ENCODE peak calls at places on chromosomes 5 and 9, in five cellular contexts. Z is neuronal stem cell, L is H1, M is mesenchymal stem cell, T is trophoblast cell. S is an unnamed sample. For H3K79me1, the result is how much of the 10 kb centered on the place peaks cover.

GRCh38 chr9:70045452-70045851 is 1.8 kb downstream of the MAMDC2 start:
- DNase-seq in T (no peak), M (no peak), Z (no peak), L (no peak), S (no peak)

GRCh38 chr5:139799359-139799758 is 3.8 kb downstream of the PSD2 start:
- DNase-seq in Z (no peak), L (no peak), M (no peak), T (no peak), S (no peak)

GRCh38 chr9:127099664-127100063 is 22.8 kb downstream of the ANGPTL2 start:
- DNase-seq in T (no peak), Z (no peak), M (no peak), L (no peak), S (no peak)

GRCh38 chr9:16207161-16207560 is 654.3 kb downstream of the CCDC171 start:
- DNase-seq in Z (no peak), M (peak), L (no peak), T (no peak), S (no peak)

GRCh38 chr9:97773723-97774122 is 76.6 kb upstream of the XPA start:
- DNase-seq in L (no peak), T (no peak), Z (no peak), M (no peak), S (no peak)

GRCh38 chr5:135494196-135494595 is 41.6 kb downstream of the NEUROG1 start:
- DNase-seq in M (no peak), L (no peak), T (no peak), Z (no peak), S (no peak)

GRCh38 chr5:142506046-142506445 is 179.8 kb downstream of the FGF1 start:
- DNase-seq in Z (no peak), M (no peak), T (no peak), L (no peak), S (no peak)

GRCh38 chr9:97564291-97565175 is 63.1 kb downstream of the TMOD1 start:
- DNase-seq in M (peak), T (peak), L (peak), Z (no peak), S (peak)

GRCh38 chr5:87390075-87390474 is 22.7 kb downstream of the CCNH start:
- DNase-seq in T (no peak), M (peak), Z (no peak), L (no peak), S (no peak)

GRCh38 chr9:126617003-126617739 is 3.4 kb downstream of the LMX1B start:
- DNase-seq in Z (no peak), M (no peak), L (no peak), T (no peak), S (peak)

GRCh38 chr5:150075233-150075632 is 11.1 kb downstream of the CSF1R start:
- DNase-seq in T (no peak), L (peak), M (no peak), Z (no peak), S (no peak)

GRCh38 chr9:88691811-88692210 is 156.8 kb downstream of the NXNL2 start:
- DNase-seq in Z (no peak), T (peak), L (no peak), M (peak), S (no peak)

GRCh38 chr5:164377746-164378145 is 872.3 kb downstream of the MAT2B start:
- DNase-seq in Z (no peak), L (no peak), T (no peak), M (peak), S (no peak)

GRCh38 chr5:2751592-2752021 is at the start of gene IRX2:
- DNase-seq in M (no peak), L (peak), T (peak), Z (peak), S (peak)

DNA sequence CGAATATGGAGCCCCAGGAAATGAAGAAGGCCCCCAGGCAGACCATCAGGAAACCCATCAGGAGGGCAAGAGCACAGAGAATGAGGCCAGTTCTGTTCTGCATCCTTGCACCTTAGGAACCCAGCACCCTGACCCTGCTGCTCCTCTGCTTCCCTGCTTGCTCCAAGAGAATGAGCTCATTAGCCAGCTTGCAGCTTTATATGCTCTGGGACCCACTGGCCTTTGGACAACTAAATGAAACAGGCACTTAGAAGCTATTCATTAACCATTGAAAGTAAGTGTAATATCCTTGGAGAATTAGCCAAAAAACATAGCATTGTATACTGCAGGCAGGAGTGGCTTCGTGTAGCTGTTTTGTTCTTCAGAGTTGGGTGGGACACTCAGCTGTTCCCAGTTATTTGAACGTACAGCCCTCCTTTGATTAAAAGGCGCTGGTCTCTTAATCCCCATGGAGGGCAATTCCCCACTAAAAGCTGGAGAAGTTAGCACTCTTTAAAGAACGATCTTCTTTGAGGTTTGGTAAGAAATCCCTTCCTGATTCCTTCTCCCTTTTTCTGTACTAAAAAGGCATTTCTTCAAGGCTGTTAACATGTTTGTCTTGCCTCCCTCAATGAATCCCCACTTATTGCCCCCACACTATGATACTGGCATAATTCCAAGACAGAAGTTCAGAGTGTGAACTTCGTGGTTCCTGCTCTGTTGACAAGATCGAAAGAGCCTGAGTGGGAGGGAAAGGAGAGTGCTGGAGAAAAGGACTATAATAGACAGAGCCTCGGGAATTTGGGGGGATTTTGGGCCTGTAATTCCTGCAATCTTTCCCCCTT is at the start of gene TMEM252:
- DNase-seq in T (no peak), Z (no peak), M (no peak), L (no peak), S (no peak)
- H2BK12ac ChIP-seq in T (no peak), Z (no peak), M (no peak), L (no peak), S (no peak)

DNA sequence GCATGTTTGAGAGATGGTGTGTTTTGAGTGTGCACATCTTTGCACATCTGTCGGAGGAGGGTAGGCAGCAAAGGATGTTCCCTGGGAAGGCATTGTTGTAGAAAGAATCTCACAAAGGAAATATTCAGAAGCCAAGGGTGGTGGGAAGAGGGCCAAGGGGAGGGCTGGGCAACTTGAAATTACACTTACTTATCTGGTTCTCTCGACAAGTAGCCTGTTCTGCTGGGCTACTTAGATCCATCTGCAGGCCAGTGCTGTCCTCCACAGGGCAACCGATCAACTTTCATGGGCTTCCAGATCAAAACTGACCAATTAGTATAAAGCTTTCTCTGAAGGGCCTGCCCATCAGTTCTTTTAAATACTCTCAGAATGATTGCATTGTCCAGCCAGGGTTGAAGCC is 495.2 kb downstream of the GADD45G start:
- DNase-seq in Z (no peak), T (no peak), L (no peak), M (no peak), S (no peak)
- H3K79me1 ChIP-seq in Z (under half), T (under half), L (under half), M (under half), S (under half)

GRCh38 chr9:135840539-135840938 is 66.8 kb downstream of the CAMSAP1 start:
- DNase-seq in M (no peak), T (no peak), L (no peak), Z (no peak), S (no peak)
- H2BK12ac ChIP-seq in M (no peak), T (no peak), L (no peak), Z (no peak), S (no peak)

GRCh38 chr5:177489119-177489716 is 8.2 kb downstream of the PDLIM7 start:
- DNase-seq in Z (no peak), T (no peak), M (no peak), L (no peak), S (peak)
- H3K79me1 ChIP-seq in Z (under half), T (under half), M (under half), L (under half), S (under half)